ENCODE peak calls at places on chromosomes 3 and 15, in nine cellular contexts. W, I, K, N, B, Z, D, E and F are unnamed samples.

GRCh38 chr3:23840521-23840920 is 34.8 kb downstream of the UBE2E1 start:
- DNase-seq in D (no peak), Z (no peak), I (no peak), B (no peak), K (no peak), E (no peak), N (peak; percentile 76), W (no peak), F (no peak)

GRCh38 chr3:150180349-150180748 is 209.7 kb upstream of the PFN2 start:
- DNase-seq in I (peak; percentile 85), B (no peak), W (no peak), Z (no peak), D (peak; percentile 19), N (peak; percentile 61), E (no peak), K (peak; percentile 77), F (no peak)

GRCh38 chr15:94703591-94703990 is 472.2 kb downstream of the MCTP2 start:
- DNase-seq in I (no peak), Z (no peak), N (no peak), W (no peak), B (no peak), K (no peak), D (no peak), E (no peak), F (no peak)

GRCh38 chr3:188720636-188721035 is 451.1 kb upstream of the TPRG1 start:
- DNase-seq in Z (no peak), W (no peak), K (peak; percentile 27), I (peak; percentile 80), N (peak; percentile 95), B (no peak), D (peak; percentile 43), E (no peak), F (peak; percentile 28)

GRCh38 chr15:45022871-45023658 is at the start of gene SORD:
- DNase-seq in W (peak; percentile 87), B (peak; percentile 94), K (peak; percentile 77), I (peak; percentile 74), E (peak; percentile 91), D (peak; percentile 91), Z (peak; percentile 91), N (peak; percentile 86), F (peak; percentile 92)

GRCh38 chr3:132183811-132184210 is 133.4 kb upstream of the ACP3 start:
- DNase-seq in D (no peak), N (no peak), E (no peak), Z (no peak), K (no peak), W (no peak), B (no peak), I (no peak), F (no peak)

GRCh38 chr3:32334675-32335074 is 57.0 kb upstream of the CMTM7 start:
- DNase-seq in D (peak; percentile 34), K (no peak), W (no peak), N (no peak), E (no peak), B (no peak), Z (peak; percentile 40), I (no peak), F (peak; percentile 20)

GRCh38 chr15:65824031-65824743 is 32.1 kb upstream of the DENND4A start:
- DNase-seq in D (peak; percentile 69), E (no peak), B (no peak), Z (peak; percentile 77), K (peak; percentile 83), W (peak; percentile 73), I (peak; percentile 71), N (peak; percentile 81), F (peak; percentile 76)

GRCh38 chr3:134039161-134039862 is 9.6 kb upstream of the SLCO2A1 start:
- DNase-seq in N (peak; percentile 40), D (peak; percentile 36), W (no peak), K (no peak), E (no peak), I (no peak), B (no peak), Z (no peak), F (peak; percentile 52)

DNA sequence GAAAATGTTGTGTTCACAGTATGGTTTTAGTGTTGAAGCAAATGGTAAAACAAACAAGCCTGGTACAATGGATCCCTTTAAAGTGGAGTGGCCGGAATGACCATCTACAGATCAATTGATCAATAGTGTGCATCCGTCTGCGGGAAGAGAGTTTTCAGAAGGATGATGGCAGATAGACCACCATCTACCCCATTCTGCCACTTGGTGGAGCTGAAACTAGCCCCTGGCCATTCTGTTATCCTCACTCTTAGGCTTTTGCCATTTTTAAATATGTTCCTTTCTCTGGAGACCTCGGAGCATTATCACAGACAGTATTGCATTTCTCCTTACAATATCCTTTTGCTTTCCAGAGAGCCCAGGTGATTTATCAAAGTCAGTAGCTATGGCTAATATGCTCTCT is 258.9 kb upstream of the CFAP20DC start:
- DNase-seq in N (no peak), Z (no peak), D (no peak), I (no peak), K (no peak), W (no peak), B (no peak), E (no peak), F (no peak)
- TF ChIP-seq CTCF in N (peak; percentile 22), Z (no peak), D (peak; percentile 36), I (peak; percentile 25), K (no peak), W (no peak), B (no peak), E (no peak), F (no peak)

GRCh38 chr3:110575702-110576101 is 495.9 kb upstream of the NECTIN3 start:
- DNase-seq in W (no peak), B (no peak), K (no peak), I (no peak), E (no peak), D (no peak), N (no peak), Z (no peak), F (no peak)
- TF ChIP-seq CTCF in W (no peak), B (no peak), K (no peak), I (no peak), E (no peak), D (no peak), N (no peak), Z (no peak), F (no peak)

GRCh38 chr3:118501152-118501551 is 533.5 kb downstream of the IGSF11 start:
- DNase-seq in N (peak; percentile 28), K (peak; percentile 17), Z (peak; percentile 9), D (peak; percentile 27), I (no peak), W (peak; percentile 5), E (no peak), B (no peak), F (peak; percentile 35)

GRCh38 chr3:118495243-118495642 is 539.4 kb downstream of the IGSF11 start:
- DNase-seq in D (no peak), B (no peak), W (no peak), N (no peak), Z (no peak), E (no peak), K (no peak), I (no peak), F (no peak)
- TF ChIP-seq CTCF in D (no peak), B (no peak), W (no peak), N (no peak), Z (no peak), E (no peak), K (no peak), I (no peak), F (no peak)

DNA sequence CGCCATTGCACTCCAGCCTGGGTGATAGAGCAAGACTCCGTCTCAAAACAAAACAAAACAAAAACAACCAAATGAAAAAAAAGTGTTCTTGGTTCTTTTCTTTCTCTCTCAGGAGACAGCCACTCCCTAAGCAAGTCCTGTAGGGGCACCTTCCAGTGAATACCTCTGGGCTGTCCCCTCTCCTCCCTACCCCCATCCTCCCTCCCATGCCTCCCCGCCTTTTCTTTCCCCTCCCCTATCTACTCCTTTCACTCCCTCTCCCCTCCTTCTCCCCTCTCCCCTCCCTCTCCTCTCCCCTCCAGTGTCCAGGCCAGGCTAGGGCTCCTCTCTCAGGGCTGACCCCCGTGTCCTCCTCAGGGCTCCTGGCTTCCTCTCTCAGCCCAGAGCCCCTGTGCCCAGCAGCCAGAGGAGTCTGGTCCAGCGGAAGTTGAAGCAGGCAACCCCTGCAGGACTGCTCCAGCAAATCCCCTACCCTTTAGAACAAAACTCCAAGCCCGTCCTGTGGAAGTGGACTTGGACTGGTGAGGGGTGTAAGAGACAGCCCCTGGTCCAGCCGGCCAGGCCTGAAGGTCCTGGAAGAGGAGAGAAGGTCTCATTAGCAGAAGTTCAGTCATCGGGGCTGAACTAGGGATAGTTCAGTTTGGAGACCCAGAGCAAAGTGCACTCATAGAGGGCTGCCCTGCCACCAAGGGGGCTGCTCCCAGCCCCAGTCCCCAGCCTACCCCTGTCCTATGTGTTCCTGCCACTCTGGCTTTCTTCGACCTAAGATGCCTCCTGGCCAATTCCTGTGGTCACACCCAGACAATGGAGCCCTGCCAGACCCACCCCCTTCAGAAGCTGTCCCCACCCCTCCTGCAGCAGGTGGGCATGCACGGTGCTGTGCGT is 79.8 kb upstream of the IQSEC1 start:
- DNase-seq in B (no peak), N (no peak), D (no peak), E (no peak), K (no peak), I (no peak), Z (no peak), W (no peak), F (no peak)
- TF ChIP-seq CTCF in B (no peak), N (no peak), D (no peak), E (no peak), K (no peak), I (no peak), Z (no peak), W (no peak), F (no peak)

GRCh38 chr3:116453676-116454346 is 8.5 kb upstream of the LSAMP start:
- DNase-seq in E (no peak), K (peak; percentile 34), D (peak; percentile 14), B (no peak), Z (no peak), I (peak; percentile 25), N (no peak), W (no peak), F (peak; percentile 7)
- TF ChIP-seq CTCF in E (no peak), K (peak; percentile 29), D (peak; percentile 51), B (peak; percentile 4), Z (no peak), I (peak; percentile 31), N (no peak), W (peak; percentile 26), F (no peak)

GRCh38 chr3:52277972-52278509 is 408 bp downstream of the WDR82 start:
- DNase-seq in N (no peak), Z (peak; percentile 70), K (peak; percentile 46), I (peak; percentile 30), E (no peak), D (no peak), B (peak; percentile 86), W (no peak), F (peak; percentile 66)

GRCh38 chr3:52277071-52277964 is 1.1 kb downstream of the WDR82 start:
- DNase-seq in Z (peak; percentile 84), N (peak; percentile 55), W (peak; percentile 60), I (peak; percentile 71), B (peak; percentile 91), E (peak; percentile 51), K (peak; percentile 74), D (peak; percentile 65), F (peak; percentile 60)

GRCh38 chr3:52280046-52280445 is 1.6 kb upstream of the WDR82 start:
- DNase-seq in N (no peak), E (no peak), Z (no peak), B (no peak), W (no peak), K (peak; percentile 70), D (no peak), I (peak; percentile 35), F (peak; percentile 43)

GRCh38 chr3:52281980-52282801 is 3.7 kb upstream of the WDR82 start:
- DNase-seq in D (no peak), I (peak; percentile 56), E (no peak), B (no peak), K (no peak), N (peak; percentile 59), Z (no peak), W (no peak), F (no peak)

GRCh38 chr3:52278510-52279069 is at the start of gene WDR82:
- DNase-seq in E (peak; percentile 100), W (peak; percentile 94), B (peak; percentile 99), N (peak; percentile 78), Z (peak; percentile 97), D (peak; percentile 94), K (peak; percentile 94), I (peak; percentile 88), F (peak; percentile 90)
- TF ChIP-seq CTCF in E (no peak), W (peak; percentile 44), B (peak; percentile 52), N (peak; percentile 65), Z (peak; percentile 46), D (peak; percentile 48), K (peak; percentile 46), I (peak; percentile 46), F (peak; percentile 38)